ENCODE peak calls at places on chromosome X, in nine cellular contexts. One of them, this sample, is unnamed.

GRCh38 chrX:102085706-102086105 is 39.8 kb upstream of the TCEAL2 start:
- DNase-seq in T-helper 17 cell: no peak
- DNase-seq in central memory CD4-positive, alpha-beta T cell: no peak
- DNase-seq in NAMALWA: peak
- DNase-seq in endothelial cell: peak
- DNase-seq in stimulated activated CD4-positive, alpha-beta T cell treated with anti-CD3 and anti-CD28 coated beads, Interleukin-15, amount 100 ng/mL, for 1 hour: no peak
- DNase-seq in ascending aorta: no peak
- DNase-seq in amygdala: no peak
- DNase-seq in NCI-H1436: no peak
- DNase-seq in this sample: no peak

GRCh38 chrX:18883961-18884765 is 99.8 kb downstream of the PHKA2 start:
- DNase-seq in T-helper 17 cell: no peak
- DNase-seq in central memory CD4-positive, alpha-beta T cell: no peak
- DNase-seq in NAMALWA: no peak
- DNase-seq in endothelial cell: no peak
- DNase-seq in stimulated activated CD4-positive, alpha-beta T cell treated with anti-CD3 and anti-CD28 coated beads, Interleukin-15, amount 100 ng/mL, for 1 hour: no peak
- DNase-seq in ascending aorta: no peak
- DNase-seq in amygdala: no peak
- DNase-seq in NCI-H1436: no peak
- DNase-seq in this sample: no peak

GRCh38 chrX:65993332-65993731 is 46.5 kb downstream of the VSIG4 start:
- DNase-seq in T-helper 17 cell: no peak
- DNase-seq in central memory CD4-positive, alpha-beta T cell: no peak
- DNase-seq in NAMALWA: no peak
- DNase-seq in endothelial cell: no peak
- DNase-seq in stimulated activated CD4-positive, alpha-beta T cell treated with anti-CD3 and anti-CD28 coated beads, Interleukin-15, amount 100 ng/mL, for 1 hour: no peak
- DNase-seq in ascending aorta: no peak
- DNase-seq in amygdala: no peak
- DNase-seq in NCI-H1436: no peak
- DNase-seq in this sample: no peak

GRCh38 chrX:104432321-104432720 is 133.7 kb upstream of the IL1RAPL2 start:
- DNase-seq in T-helper 17 cell: no peak
- DNase-seq in central memory CD4-positive, alpha-beta T cell: no peak
- DNase-seq in NAMALWA: no peak
- DNase-seq in endothelial cell: no peak
- DNase-seq in stimulated activated CD4-positive, alpha-beta T cell treated with anti-CD3 and anti-CD28 coated beads, Interleukin-15, amount 100 ng/mL, for 1 hour: no peak
- DNase-seq in ascending aorta: no peak
- DNase-seq in amygdala: no peak
- DNase-seq in NCI-H1436: no peak
- DNase-seq in this sample: no peak

GRCh38 chrX:111353810-111354209 is 58.2 kb downstream of the DCX start:
- DNase-seq in T-helper 17 cell: no peak
- DNase-seq in central memory CD4-positive, alpha-beta T cell: no peak
- DNase-seq in NAMALWA: no peak
- DNase-seq in endothelial cell: no peak
- DNase-seq in stimulated activated CD4-positive, alpha-beta T cell treated with anti-CD3 and anti-CD28 coated beads, Interleukin-15, amount 100 ng/mL, for 1 hour: no peak
- DNase-seq in ascending aorta: no peak
- DNase-seq in amygdala: no peak
- DNase-seq in NCI-H1436: no peak
- DNase-seq in this sample: no peak

GRCh38 chrX:54479471-54480122 is 16.4 kb downstream of the FGD1 start:
- DNase-seq in T-helper 17 cell: no peak
- DNase-seq in central memory CD4-positive, alpha-beta T cell: no peak
- DNase-seq in NAMALWA: peak
- DNase-seq in endothelial cell: no peak
- DNase-seq in stimulated activated CD4-positive, alpha-beta T cell treated with anti-CD3 and anti-CD28 coated beads, Interleukin-15, amount 100 ng/mL, for 1 hour: no peak
- DNase-seq in ascending aorta: no peak
- DNase-seq in amygdala: no peak
- DNase-seq in NCI-H1436: no peak
- DNase-seq in this sample: no peak

GRCh38 chrX:17226736-17227135 is 148.3 kb upstream of the NHS start:
- DNase-seq in T-helper 17 cell: no peak
- DNase-seq in central memory CD4-positive, alpha-beta T cell: no peak
- DNase-seq in NAMALWA: no peak
- DNase-seq in endothelial cell: no peak
- DNase-seq in stimulated activated CD4-positive, alpha-beta T cell treated with anti-CD3 and anti-CD28 coated beads, Interleukin-15, amount 100 ng/mL, for 1 hour: no peak
- DNase-seq in ascending aorta: no peak
- DNase-seq in amygdala: no peak
- DNase-seq in NCI-H1436: no peak
- DNase-seq in this sample: no peak

GRCh38 chrX:122913134-122913533 is 270.9 kb upstream of the GRIA3 start:
- DNase-seq in T-helper 17 cell: no peak
- DNase-seq in central memory CD4-positive, alpha-beta T cell: no peak
- DNase-seq in NAMALWA: no peak
- DNase-seq in endothelial cell: no peak
- DNase-seq in stimulated activated CD4-positive, alpha-beta T cell treated with anti-CD3 and anti-CD28 coated beads, Interleukin-15, amount 100 ng/mL, for 1 hour: no peak
- DNase-seq in ascending aorta: no peak
- DNase-seq in amygdala: no peak
- DNase-seq in NCI-H1436: no peak
- DNase-seq in this sample: no peak

GRCh38 chrX:36035550-36035949 is 116.0 kb downstream of the CFAP47 start:
- DNase-seq in T-helper 17 cell: no peak
- DNase-seq in central memory CD4-positive, alpha-beta T cell: no peak
- DNase-seq in NAMALWA: no peak
- DNase-seq in endothelial cell: no peak
- DNase-seq in stimulated activated CD4-positive, alpha-beta T cell treated with anti-CD3 and anti-CD28 coated beads, Interleukin-15, amount 100 ng/mL, for 1 hour: no peak
- DNase-seq in ascending aorta: no peak
- DNase-seq in amygdala: no peak
- DNase-seq in NCI-H1436: no peak
- DNase-seq in this sample: no peak

GRCh38 chrX:146264763-146265375 is 447.2 kb downstream of the SLITRK2 start:
- DNase-seq in T-helper 17 cell: no peak
- DNase-seq in central memory CD4-positive, alpha-beta T cell: no peak
- DNase-seq in NAMALWA: no peak
- DNase-seq in endothelial cell: no peak
- DNase-seq in stimulated activated CD4-positive, alpha-beta T cell treated with anti-CD3 and anti-CD28 coated beads, Interleukin-15, amount 100 ng/mL, for 1 hour: no peak
- DNase-seq in ascending aorta: no peak
- DNase-seq in amygdala: no peak
- DNase-seq in NCI-H1436: no peak
- DNase-seq in this sample: no peak

This sample was measured in central memory CD8-positive, alpha-beta T cell.